ENCODE peak calls at places on chromosome 16, in ten cellular contexts. One of them, this sample, is unnamed.

GRCh38 chr16:82884320-82884898 is 257.6 kb downstream of the CDH13 start:
- DNase-seq in CD4-positive, CD25-positive, alpha-beta regulatory T cell: no peak
- DNase-seq in AG09309: no peak
- DNase-seq in body of pancreas: no peak
- DNase-seq in posterior cingulate gyrus: no peak
- DNase-seq in left lobe of liver: no peak
- DNase-seq in SHP77: no peak
- DNase-seq in EH: no peak
- DNase-seq in activated T-cell treated with anti-CD3 and anti-CD28 coated beads for 1 hour: no peak
- DNase-seq in NCI-H2171 treated with DMSO at 0.1 percent for 48 hours: no peak
- DNase-seq in this sample: no peak

GRCh38 chr16:77913738-77914263 is 108.5 kb upstream of the CLEC3A start:
- DNase-seq in left lobe of liver: no peak
- DNase-seq in EH: no peak
- DNase-seq in SHP77: no peak
- DNase-seq in NCI-H2171 treated with DMSO at 0.1 percent for 48 hours: no peak
- DNase-seq in body of pancreas: no peak
- DNase-seq in activated T-cell treated with anti-CD3 and anti-CD28 coated beads for 1 hour: no peak
- DNase-seq in posterior cingulate gyrus: no peak
- DNase-seq in AG09309: no peak
- DNase-seq in CD4-positive, CD25-positive, alpha-beta regulatory T cell: no peak
- DNase-seq in this sample: no peak

GRCh38 chr16:457732-458400 is 32.4 kb downstream of the RAB11FIP3 start:
- DNase-seq in AG09309: no peak
- DNase-seq in EH: peak
- DNase-seq in left lobe of liver: no peak
- DNase-seq in NCI-H2171 treated with DMSO at 0.1 percent for 48 hours: peak
- DNase-seq in CD4-positive, CD25-positive, alpha-beta regulatory T cell: no peak
- DNase-seq in SHP77: no peak
- DNase-seq in body of pancreas: peak
- DNase-seq in posterior cingulate gyrus: peak
- DNase-seq in activated T-cell treated with anti-CD3 and anti-CD28 coated beads for 1 hour: no peak
- DNase-seq in this sample: no peak

GRCh38 chr16:49608095-49608494 is 234.5 kb downstream of the C16orf78 start:
- DNase-seq in activated T-cell treated with anti-CD3 and anti-CD28 coated beads for 1 hour: no peak
- DNase-seq in EH: peak
- DNase-seq in CD4-positive, CD25-positive, alpha-beta regulatory T cell: no peak
- DNase-seq in AG09309: no peak
- DNase-seq in posterior cingulate gyrus: no peak
- DNase-seq in SHP77: no peak
- DNase-seq in left lobe of liver: peak
- DNase-seq in body of pancreas: no peak
- DNase-seq in NCI-H2171 treated with DMSO at 0.1 percent for 48 hours: peak
- DNase-seq in this sample: no peak

GRCh38 chr16:46658925-46659324 is 30.1 kb downstream of the VPS35 start:
- DNase-seq in SHP77: no peak
- DNase-seq in left lobe of liver: no peak
- DNase-seq in body of pancreas: no peak
- DNase-seq in NCI-H2171 treated with DMSO at 0.1 percent for 48 hours: no peak
- DNase-seq in AG09309: no peak
- DNase-seq in CD4-positive, CD25-positive, alpha-beta regulatory T cell: no peak
- DNase-seq in EH: peak
- DNase-seq in activated T-cell treated with anti-CD3 and anti-CD28 coated beads for 1 hour: no peak
- DNase-seq in posterior cingulate gyrus: no peak
- DNase-seq in this sample: no peak

GRCh38 chr16:24838554-24839266 is 7.1 kb upstream of the SLC5A11 start:
- DNase-seq in left lobe of liver: no peak
- DNase-seq in SHP77: no peak
- DNase-seq in activated T-cell treated with anti-CD3 and anti-CD28 coated beads for 1 hour: no peak
- DNase-seq in body of pancreas: no peak
- DNase-seq in EH: peak
- DNase-seq in NCI-H2171 treated with DMSO at 0.1 percent for 48 hours: no peak
- DNase-seq in AG09309: peak
- DNase-seq in CD4-positive, CD25-positive, alpha-beta regulatory T cell: no peak
- DNase-seq in posterior cingulate gyrus: no peak
- DNase-seq in this sample: no peak

GRCh38 chr16:71855937-71856662 is 10.3 kb downstream of the ATXN1L start:
- DNase-seq in CD4-positive, CD25-positive, alpha-beta regulatory T cell: no peak
- DNase-seq in activated T-cell treated with anti-CD3 and anti-CD28 coated beads for 1 hour: no peak
- DNase-seq in SHP77: no peak
- DNase-seq in NCI-H2171 treated with DMSO at 0.1 percent for 48 hours: no peak
- DNase-seq in AG09309: no peak
- DNase-seq in body of pancreas: no peak
- DNase-seq in EH: no peak
- DNase-seq in posterior cingulate gyrus: no peak
- DNase-seq in left lobe of liver: no peak
- DNase-seq in this sample: no peak

GRCh38 chr16:76487411-76488064 is 210.3 kb downstream of the CNTNAP4 start:
- DNase-seq in CD4-positive, CD25-positive, alpha-beta regulatory T cell: no peak
- DNase-seq in AG09309: no peak
- DNase-seq in body of pancreas: no peak
- DNase-seq in EH: no peak
- DNase-seq in activated T-cell treated with anti-CD3 and anti-CD28 coated beads for 1 hour: no peak
- DNase-seq in SHP77: no peak
- DNase-seq in left lobe of liver: no peak
- DNase-seq in NCI-H2171 treated with DMSO at 0.1 percent for 48 hours: no peak
- DNase-seq in posterior cingulate gyrus: no peak
- DNase-seq in this sample: no peak

GRCh38 chr16:57564571-57565270 is 22.3 kb downstream of the ADGRG5 start:
- DNase-seq in CD4-positive, CD25-positive, alpha-beta regulatory T cell: no peak
- DNase-seq in left lobe of liver: no peak
- DNase-seq in AG09309: no peak
- DNase-seq in NCI-H2171 treated with DMSO at 0.1 percent for 48 hours: no peak
- DNase-seq in SHP77: no peak
- DNase-seq in posterior cingulate gyrus: no peak
- DNase-seq in body of pancreas: no peak
- DNase-seq in activated T-cell treated with anti-CD3 and anti-CD28 coated beads for 1 hour: no peak
- DNase-seq in EH: peak
- DNase-seq in this sample: no peak

GRCh38 chr16:12253731-12254130 is 277.2 kb downstream of the SNX29 start:
- DNase-seq in posterior cingulate gyrus: no peak
- DNase-seq in activated T-cell treated with anti-CD3 and anti-CD28 coated beads for 1 hour: no peak
- DNase-seq in body of pancreas: no peak
- DNase-seq in CD4-positive, CD25-positive, alpha-beta regulatory T cell: no peak
- DNase-seq in AG09309: no peak
- DNase-seq in left lobe of liver: no peak
- DNase-seq in SHP77: no peak
- DNase-seq in NCI-H2171 treated with DMSO at 0.1 percent for 48 hours: no peak
- DNase-seq in EH: no peak
- DNase-seq in this sample: no peak

GRCh38 chr16:401468-402348 is at the start of gene DECR2:
- DNase-seq in activated T-cell treated with anti-CD3 and anti-CD28 coated beads for 1 hour: peak
- DNase-seq in SHP77: peak
- DNase-seq in left lobe of liver: peak
- DNase-seq in posterior cingulate gyrus: peak
- DNase-seq in EH: peak
- DNase-seq in CD4-positive, CD25-positive, alpha-beta regulatory T cell: peak
- DNase-seq in AG09309: no peak
- DNase-seq in NCI-H2171 treated with DMSO at 0.1 percent for 48 hours: peak
- DNase-seq in body of pancreas: peak
- DNase-seq in this sample: no peak

GRCh38 chr16:81798311-81799137 is 19.4 kb downstream of the PLCG2 start:
- DNase-seq in CD4-positive, CD25-positive, alpha-beta regulatory T cell: no peak
- DNase-seq in posterior cingulate gyrus: no peak
- DNase-seq in AG09309: no peak
- DNase-seq in activated T-cell treated with anti-CD3 and anti-CD28 coated beads for 1 hour: no peak
- DNase-seq in NCI-H2171 treated with DMSO at 0.1 percent for 48 hours: no peak
- DNase-seq in SHP77: no peak
- DNase-seq in left lobe of liver: no peak
- DNase-seq in EH: no peak
- DNase-seq in body of pancreas: no peak
- DNase-seq in this sample: no peak

GRCh38 chr16:29816694-29817441 is 916 bp downstream of the PAGR1 start:
- DNase-seq in activated T-cell treated with anti-CD3 and anti-CD28 coated beads for 1 hour: peak
- DNase-seq in EH: peak
- DNase-seq in AG09309: no peak
- DNase-seq in body of pancreas: peak
- DNase-seq in left lobe of liver: peak
- DNase-seq in NCI-H2171 treated with DMSO at 0.1 percent for 48 hours: peak
- DNase-seq in SHP77: peak
- DNase-seq in CD4-positive, CD25-positive, alpha-beta regulatory T cell: peak
- DNase-seq in posterior cingulate gyrus: peak
- DNase-seq in this sample: no peak

This sample was measured in LNCaP clone FGC.